ENCODE peak calls at places on chromosomes 2 and 18, in four cellular contexts. D is suprapubic skin, C is colonic mucosa, R is sigmoid colon. W is an unnamed sample.
A peak's percentile ranks its signal among the peaks of the same experiment; 100 is the strongest.

GRCh38 chr2:102301867-102302362 is 9.4 kb upstream of the IL1RL1 start:
- DNase-seq in D (no peak), R (no peak), C (peak; percentile 57), W (peak; percentile 56)

GRCh38 chr2:33791625-33792024 is 192.5 kb upstream of the FAM98A start:
- DNase-seq in D (no peak), C (no peak), R (no peak), W (no peak)

GRCh38 chr18:71471963-71472725 is 1072.0 kb downstream of the CBLN2 start:
- DNase-seq in C (no peak), R (no peak), D (no peak), W (no peak)

GRCh38 chr2:102266204-102266603 is 45.2 kb upstream of the IL1RL1 start:
- DNase-seq in D (no peak), R (no peak), C (no peak), W (no peak)

GRCh38 chr2:51424418-51424817 is 392.5 kb upstream of the NRXN1 start:
- DNase-seq in R (no peak), C (no peak), D (no peak), W (no peak)

GRCh38 chr2:85924522-85924921 is 35.7 kb upstream of the ST3GAL5 start:
- DNase-seq in C (peak; percentile 30), D (peak; percentile 87), R (peak; percentile 85), W (no peak)

GRCh38 chr2:157508676-157509075 is 64.8 kb upstream of the CYTIP start:
- DNase-seq in D (no peak), C (no peak), R (no peak), W (no peak)

GRCh38 chr2:197269173-197269572 is 41.4 kb downstream of the ANKRD44 start:
- DNase-seq in C (no peak), D (no peak), R (no peak), W (no peak)

GRCh38 chr2:70886541-70886987 is 49.1 kb upstream of the ATP6V1B1 start:
- DNase-seq in R (no peak), C (no peak), D (no peak), W (no peak)

GRCh38 chr2:8285081-8285480 is 396.8 kb upstream of the ID2 start:
- DNase-seq in R (no peak), C (no peak), D (no peak), W (no peak)

GRCh38 chr2:217364224-217364623 is 504.4 kb upstream of the TNP1 start:
- DNase-seq in R (no peak), C (no peak), D (no peak), W (no peak)

GRCh38 chr18:38397094-38397493 is 831.5 kb upstream of the CELF4 start:
- DNase-seq in C (no peak), D (no peak), R (no peak), W (no peak)

GRCh38 chr2:109304731-109305470 is 175.9 kb downstream of the SH3RF3 start:
- DNase-seq in D (no peak), R (no peak), C (no peak), W (no peak)

GRCh38 chr18:77000527-77000926 is 132.1 kb downstream of the MBP start:
- DNase-seq in R (peak; percentile 75), D (peak; percentile 78), C (peak; percentile 54), W (no peak)

GRCh38 chr2:121084137-121084680 is 200.8 kb downstream of the TFCP2L1 start:
- DNase-seq in D (no peak), R (no peak), C (no peak), W (no peak)

GRCh38 chr2:183124957-183125255 is 663 bp downstream of the NUP35 start:
- DNase-seq in R (no peak), C (no peak), D (no peak), W (no peak)

GRCh38 chr18:62979172-62979571 is 263.8 kb downstream of the PHLPP1 start:
- DNase-seq in C (no peak), D (no peak), R (no peak), W (peak; percentile 64)

GRCh38 chr2:125745514-125745913 is 910.4 kb upstream of the GYPC start:
- DNase-seq in R (no peak), D (no peak), C (peak; percentile 45), W (no peak)

GRCh38 chr18:65235966-65236634 is 514.7 kb upstream of the CDH7 start:
- DNase-seq in D (no peak), R (no peak), C (no peak), W (no peak)

GRCh38 chr18:75265255-75265654 is 54.7 kb downstream of the TSHZ1 start:
- DNase-seq in C (no peak), D (no peak), R (no peak), W (no peak)

GRCh38 chr18:58659691-58660090 is 11.6 kb upstream of the MALT1 start:
- DNase-seq in R (no peak), D (no peak), C (no peak), W (no peak)

GRCh38 chr2:120360307-120360855 is 14.4 kb downstream of the INHBB start:
- DNase-seq in R (no peak), C (no peak), D (no peak), W (no peak)

GRCh38 chr2:55093381-55093780 is 43.1 kb upstream of the RTN4 start:
- DNase-seq in R (no peak), D (no peak), C (no peak), W (no peak)

GRCh38 chr2:164905307-164905706 is 50.0 kb downstream of the SLC38A11 start:
- DNase-seq in D (no peak), R (no peak), C (no peak), W (no peak)

GRCh38 chr18:2030647-2031046 is 540.7 kb downstream of the METTL4 start:
- DNase-seq in R (no peak), D (no peak), C (no peak), W (no peak)

GRCh38 chr18:74775239-74775638 is 177.6 kb downstream of the ZNF407 start:
- DNase-seq in C (no peak), R (no peak), D (no peak), W (no peak)

GRCh38 chr2:3287896-3288295 is 89.7 kb downstream of the EIPR1 start:
- DNase-seq in R (no peak), D (peak; percentile 67), C (no peak), W (no peak)

GRCh38 chr2:61165946-61166345 is 4.0 kb downstream of the C2orf74 start:
- DNase-seq in C (no peak), D (no peak), R (no peak), W (no peak)

GRCh38 chr2:102094917-102095316 is 47.6 kb upstream of the IL1R1 start:
- DNase-seq in R (no peak), C (peak; percentile 67), D (no peak), W (peak; percentile 87)

GRCh38 chr2:236986524-236987330 is 99.0 kb upstream of the COPS8 start:
- DNase-seq in C (no peak), R (no peak), D (no peak), W (no peak)

GRCh38 chr2:33212151-33212550 is 264.3 kb upstream of the RASGRP3 start:
- DNase-seq in C (no peak), R (no peak), D (no peak), W (no peak)

GRCh38 chr2:134087371-134087921 is 166.4 kb upstream of the MGAT5 start:
- DNase-seq in C (no peak), R (no peak), D (no peak), W (no peak)

GRCh38 chr18:36440614-36441013 is 143.1 kb downstream of the FHOD3 start:
- DNase-seq in D (no peak), R (no peak), C (no peak), W (no peak)

GRCh38 chr2:64987001-64987962 is 1.9 kb upstream of the SLC1A4 start:
- DNase-seq in D (no peak), R (no peak), C (no peak), W (no peak)

DNA sequence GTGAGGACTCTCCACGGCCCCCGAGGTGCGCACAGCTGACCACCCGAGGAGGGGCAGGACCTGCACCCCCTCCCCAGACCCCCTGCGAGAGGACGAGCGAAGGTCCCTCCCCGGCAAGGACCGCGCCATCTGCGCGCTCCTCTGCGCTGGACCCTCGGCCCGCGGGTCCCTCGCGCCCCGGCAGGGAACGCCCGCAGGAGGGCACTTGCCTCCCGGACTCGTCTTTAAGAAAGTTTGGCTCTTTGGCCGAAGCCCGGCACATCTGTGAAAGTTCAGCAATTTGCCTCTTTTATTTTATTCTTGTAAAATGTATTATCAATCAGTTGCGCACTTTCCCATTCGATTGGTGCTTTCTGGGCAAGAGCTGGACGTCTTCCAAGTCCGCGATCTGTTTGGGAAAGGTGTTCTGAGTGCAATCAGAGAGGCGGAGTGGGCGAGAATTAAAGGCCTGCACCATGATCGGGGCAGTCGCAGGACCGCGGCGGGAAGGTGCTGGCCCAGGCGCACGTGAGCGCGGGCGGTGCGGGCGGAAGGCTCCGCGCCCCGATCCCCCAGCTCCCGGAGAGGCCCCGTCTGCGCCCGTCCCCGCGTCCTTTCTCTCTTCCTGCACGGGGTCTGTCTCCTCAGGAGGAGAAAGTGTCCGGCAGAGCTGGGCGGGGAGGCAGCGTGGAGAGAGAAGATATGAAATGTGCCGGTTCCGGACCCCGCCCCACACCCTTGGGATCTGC is 1.6 kb upstream of the ALKAL2 start:
- DNase-seq in C (peak; percentile 30), D (no peak), R (no peak), W (no peak)
- TF ChIP-seq CTCF in C (no peak), D (no peak), R (no peak), W (no peak)

DNA sequence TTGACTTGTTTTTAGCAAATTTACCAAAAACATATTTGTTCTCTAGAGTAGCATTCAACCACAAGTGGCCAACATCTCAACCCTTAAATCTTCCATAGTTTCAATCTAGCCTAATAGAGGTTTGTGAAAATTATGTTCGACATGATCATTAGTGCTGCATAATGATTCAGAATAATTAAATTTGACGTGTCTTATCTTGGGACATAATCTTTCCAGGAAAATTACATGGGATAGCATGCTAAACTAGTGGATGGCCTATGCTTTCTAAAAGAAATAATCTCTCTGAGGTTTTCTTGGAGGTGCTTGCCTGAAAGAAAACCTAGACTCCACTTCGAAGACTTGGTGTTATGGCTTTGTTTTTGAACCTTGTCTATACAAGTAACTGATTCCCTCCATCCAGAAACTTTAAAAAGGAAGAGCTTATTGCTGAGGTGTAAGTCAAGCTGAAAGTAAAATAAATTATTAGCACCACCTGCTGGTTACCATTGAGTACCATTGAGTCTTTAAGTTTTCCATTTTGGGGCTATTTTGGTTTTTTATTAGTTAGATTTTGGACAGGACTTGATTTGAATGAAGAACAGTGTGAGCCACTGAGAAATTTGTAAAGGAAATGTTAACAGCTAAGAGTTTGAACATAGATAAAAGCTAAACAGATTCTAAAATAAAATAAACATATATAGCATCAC is 32.7 kb downstream of the COX7A2L start:
- DNase-seq in D (no peak), R (no peak), C (no peak), W (no peak)
- TF ChIP-seq CTCF in D (peak; percentile 24), R (no peak), C (no peak), W (peak; percentile 43)

GRCh38 chr2:154533300-154533940 is 165.1 kb upstream of the KCNJ3 start:
- DNase-seq in C (no peak), D (no peak), R (no peak), W (no peak)
- TF ChIP-seq CTCF in C (no peak), D (no peak), R (no peak), W (no peak)

GRCh38 chr2:179518891-179519290 is 254.3 kb upstream of the SESTD1 start:
- DNase-seq in C (no peak), D (no peak), R (no peak), W (no peak)
- TF ChIP-seq CTCF in C (no peak), D (no peak), R (no peak), W (no peak)

GRCh38 chr2:174635015-174635593 is 37.5 kb upstream of the WIPF1 start:
- DNase-seq in D (no peak), C (no peak), R (no peak), W (no peak)

GRCh38 chr2:174633621-174633927 is 36.0 kb upstream of the WIPF1 start:
- DNase-seq in D (no peak), C (no peak), R (peak; percentile 74), W (no peak)

GRCh38 chr2:174632847-174633620 is 35.4 kb upstream of the WIPF1 start:
- DNase-seq in D (no peak), R (no peak), C (no peak), W (no peak)

GRCh38 chr2:174635747-174636399 is 38.3 kb upstream of the WIPF1 start:
- DNase-seq in D (no peak), C (no peak), R (no peak), W (no peak)

GRCh38 chr2:174634130-174635014 is 36.8 kb upstream of the WIPF1 start:
- DNase-seq in C (no peak), R (no peak), D (no peak), W (peak; percentile 61)
- TF ChIP-seq CTCF in C (no peak), R (no peak), D (no peak), W (no peak)